ENCODE peak calls at places on chromosome 2, in nine cellular contexts. A, K, Q, E, T, R, Y, Z and J are unnamed samples.

GRCh38 chr2:152054593-152054992 is 44.3 kb downstream of the CACNB4 start:
- DNase-seq in A (peak), K (peak), Q (no peak), E (peak), T (no peak), R (no peak), Y (no peak), Z (no peak), J (peak)

GRCh38 chr2:240182001-240182400 is 41.5 kb upstream of the OTOS start:
- DNase-seq in A (no peak), K (no peak), Q (no peak), E (no peak), T (no peak), R (no peak), Y (no peak), Z (no peak), J (no peak)

GRCh38 chr2:133314761-133315160 is 253.5 kb downstream of the NCKAP5 start:
- DNase-seq in A (no peak), K (no peak), Q (no peak), E (no peak), T (no peak), R (no peak), Y (no peak), Z (no peak), J (no peak)

GRCh38 chr2:170953976-170954375 is 24.9 kb downstream of the GORASP2 start:
- DNase-seq in A (no peak), K (no peak), Q (no peak), E (no peak), T (no peak), R (no peak), Y (no peak), Z (no peak), J (no peak)

GRCh38 chr2:176613358-176614032 is 344.3 kb downstream of the MTX2 start:
- DNase-seq in A (peak), K (peak), Q (no peak), E (peak), T (no peak), R (no peak), Y (no peak), Z (no peak), J (peak)

GRCh38 chr2:197125000-197125399 is 185.6 kb downstream of the ANKRD44 start:
- DNase-seq in A (peak), K (peak), Q (no peak), E (no peak), T (no peak), R (no peak), Y (no peak), Z (no peak), J (no peak)

GRCh38 chr2:19819097-19820065 is 82.4 kb downstream of the TTC32 start:
- DNase-seq in A (peak), K (peak), Q (peak), E (peak), T (no peak), R (no peak), Y (no peak), Z (no peak), J (peak)

GRCh38 chr2:239271471-239272255 is 129.2 kb downstream of the HDAC4 start:
- DNase-seq in A (no peak), K (no peak), Q (no peak), E (no peak), T (no peak), R (no peak), Y (no peak), Z (no peak), J (no peak)

GRCh38 chr2:148244593-148245292 is 223.9 kb downstream of the MBD5 start:
- DNase-seq in A (no peak), K (peak), Q (no peak), E (peak), T (no peak), R (no peak), Y (no peak), Z (no peak), J (peak)

GRCh38 chr2:205701509-205701908 is 19.2 kb downstream of the NRP2 start:
- DNase-seq in A (no peak), K (no peak), Q (no peak), E (no peak), T (no peak), R (no peak), Y (no peak), Z (no peak), J (peak)

GRCh38 chr2:31785876-31786275 is 205.1 kb upstream of the SRD5A2 start:
- DNase-seq in A (no peak), K (no peak), Q (no peak), E (no peak), T (no peak), R (no peak), Y (no peak), Z (no peak), J (no peak)